ENCODE peak calls at places on chromosomes 7 and 10, in ten cellular contexts. Q, C, R, H, I, B, D, J, Y and N are unnamed samples. For H3K36me3, the result is how much of the 10 kb centered on the place peaks cover.

GRCh38 chr10:28207799-28208198 is 95.1 kb downstream of the MPP7 start:
- DNase-seq in Q (no peak), C (no peak), R (no peak), H (no peak), I (no peak), B (no peak), D (no peak), J (no peak), Y (no peak), N (no peak)

GRCh38 chr7:23679898-23680416 is at the start of gene FAM221A:
- DNase-seq in Q (peak), C (peak), R (peak), H (peak), I (peak), B (peak), D (peak), J (peak), Y (peak), N (peak)

GRCh38 chr10:114386446-114386845 is 17.9 kb downstream of the AFAP1L2 start:
- DNase-seq in Q (no peak), C (no peak), R (no peak), H (no peak), I (no peak), B (no peak), D (no peak), J (no peak), Y (no peak), N (no peak)

GRCh38 chr7:32881074-32881982 is 10.2 kb downstream of the KBTBD2 start:
- DNase-seq in Q (no peak), C (no peak), R (no peak), H (no peak), I (no peak), B (peak), D (no peak), J (no peak), Y (no peak), N (no peak)

GRCh38 chr7:40733578-40733977 is 598.8 kb downstream of the SUGCT start:
- DNase-seq in Q (no peak), C (no peak), R (no peak), H (no peak), I (no peak), B (no peak), D (no peak), J (no peak), Y (no peak), N (no peak)

GRCh38 chr7:82234457-82235049 is 209.0 kb downstream of the CACNA2D1 start:
- DNase-seq in Q (no peak), C (no peak), R (no peak), H (no peak), I (peak), B (peak), D (no peak), J (no peak), Y (no peak), N (no peak)

GRCh38 chr10:51857326-51857725 is 157.9 kb upstream of the CSTF2T start:
- DNase-seq in Q (no peak), C (no peak), R (no peak), H (no peak), I (no peak), B (no peak), D (no peak), J (no peak), Y (no peak), N (no peak)

GRCh38 chr10:61179734-61180133 is 235.7 kb upstream of the RHOBTB1 start:
- DNase-seq in Q (no peak), C (no peak), R (no peak), H (no peak), I (no peak), B (no peak), D (no peak), J (no peak), Y (no peak), N (no peak)

GRCh38 chr10:79335470-79336235 is 11.6 kb upstream of the PPIF start:
- DNase-seq in Q (no peak), C (no peak), R (peak), H (peak), I (no peak), B (no peak), D (no peak), J (no peak), Y (peak), N (no peak)

GRCh38 chr10:112532053-112532658 is 85.1 kb downstream of the VTI1A start:
- DNase-seq in Q (no peak), C (no peak), R (no peak), H (no peak), I (no peak), B (peak), D (no peak), J (no peak), Y (no peak), N (no peak)

GRCh38 chr10:72243822-72244437 is 27.9 kb upstream of the ASCC1 start:
- DNase-seq in Q (no peak), C (peak), R (peak), H (peak), I (peak), B (peak), D (peak), J (peak), Y (no peak), N (peak)

DNA sequence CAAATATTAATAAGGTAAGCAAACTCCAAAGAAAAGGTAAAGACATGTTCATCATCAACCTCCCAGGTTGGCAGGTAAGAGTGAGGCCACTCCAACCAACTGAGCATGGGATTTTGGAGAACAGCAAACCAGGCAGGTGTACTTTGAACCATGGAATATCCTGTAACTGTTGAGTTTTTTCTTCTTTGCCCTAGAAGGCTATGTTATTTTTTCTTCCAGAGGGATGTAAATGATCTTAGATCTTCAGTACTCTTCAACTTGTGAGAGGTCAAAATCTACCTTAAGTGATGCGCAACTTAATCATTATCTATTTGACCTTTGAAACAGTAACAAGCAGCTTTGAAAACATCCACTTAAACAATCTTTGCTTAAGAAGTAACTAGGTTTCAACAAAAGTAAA is at the start of gene CUBN:
- DNase-seq in Q (no peak), C (no peak), R (no peak), H (no peak), I (no peak), B (no peak), D (no peak), J (no peak), Y (no peak), N (no peak)
- H3K27ac ChIP-seq in Q (no peak), C (no peak), R (no peak), H (no peak), I (no peak), B (no peak), D (no peak), J (no peak), Y (no peak), N (no peak)

GRCh38 chr10:131946880-131947279 is 34.8 kb downstream of the BNIP3 start:
- DNase-seq in Q (no peak), C (no peak), R (no peak), H (peak), I (no peak), B (no peak), D (no peak), J (no peak), Y (no peak), N (peak)

GRCh38 chr10:131946321-131946751 is 35.4 kb downstream of the BNIP3 start:
- DNase-seq in Q (no peak), C (no peak), R (no peak), H (peak), I (no peak), B (peak), D (no peak), J (no peak), Y (peak), N (peak)

GRCh38 chr10:131948501-131948900 is 33.2 kb downstream of the BNIP3 start:
- DNase-seq in Q (no peak), C (no peak), R (no peak), H (no peak), I (no peak), B (no peak), D (no peak), J (no peak), Y (peak), N (no peak)

GRCh38 chr10:131949041-131949862 is 32.5 kb downstream of the BNIP3 start:
- DNase-seq in Q (no peak), C (no peak), R (no peak), H (peak), I (no peak), B (no peak), D (peak), J (no peak), Y (peak), N (no peak)

GRCh38 chr10:131947631-131948347 is 33.9 kb downstream of the BNIP3 start:
- DNase-seq in Q (no peak), C (no peak), R (no peak), H (peak), I (no peak), B (peak), D (no peak), J (no peak), Y (peak), N (peak)
- H3K36me3 ChIP-seq in Q (half or more), C (half or more), R (under half), H (under half), I (under half), B (under half), D (half or more), J (under half), Y (half or more), N (under half)

DNA sequence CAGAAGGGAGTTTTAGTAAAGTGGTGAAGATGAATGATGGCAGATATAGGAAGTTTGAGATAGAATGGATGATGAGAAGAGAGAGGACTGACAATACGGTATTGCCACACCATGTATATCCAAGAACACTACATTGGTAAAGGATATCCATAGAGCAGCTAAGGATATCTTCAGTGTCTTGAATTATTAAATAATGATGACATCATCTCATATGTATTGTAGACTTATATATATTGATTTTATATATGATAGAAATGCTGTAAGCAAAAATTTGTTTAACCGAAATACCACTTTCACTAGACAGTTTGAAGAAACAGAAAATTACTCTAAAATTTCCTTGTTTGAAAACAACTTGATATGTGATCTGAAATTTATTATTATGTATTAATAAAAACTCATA is 89.0 kb downstream of the SEPTIN7 start:
- DNase-seq in Q (no peak), C (no peak), R (no peak), H (no peak), I (no peak), B (no peak), D (no peak), J (no peak), Y (no peak), N (no peak)
- H3K27ac ChIP-seq in Q (no peak), C (no peak), R (no peak), H (no peak), I (no peak), B (no peak), D (no peak), J (no peak), Y (no peak), N (no peak)

GRCh38 chr10:121289800-121290199 is 308.4 kb downstream of the FGFR2 start:
- DNase-seq in Q (no peak), C (no peak), R (no peak), H (no peak), I (no peak), B (no peak), D (no peak), J (no peak), Y (no peak), N (no peak)
- H3K36me3 ChIP-seq in Q (under half), C (under half), R (under half), H (under half), I (under half), B (under half), D (under half), J (under half), Y (under half), N (under half)

DNA sequence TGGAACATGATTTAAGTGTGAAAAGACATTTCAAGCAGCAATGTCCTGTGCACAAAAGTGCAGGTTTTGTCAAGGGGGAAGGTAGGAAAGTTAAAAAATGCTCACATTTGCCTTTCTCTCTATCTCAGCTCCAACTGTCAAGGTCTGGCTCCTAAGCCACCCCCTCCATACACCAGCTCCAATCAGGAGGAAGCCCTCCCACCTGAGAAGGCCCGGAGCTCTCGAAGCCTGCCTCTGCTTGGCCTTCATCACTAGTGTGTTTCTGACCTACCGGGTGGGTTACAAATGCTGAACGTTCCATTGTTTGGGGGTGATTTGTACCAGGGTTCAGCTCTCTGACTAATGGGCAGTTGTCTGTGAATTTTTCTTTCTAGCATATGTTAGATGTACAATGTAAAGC is 14.2 kb downstream of the CRHR2 start:
- DNase-seq in Q (no peak), C (no peak), R (no peak), H (no peak), I (no peak), B (no peak), D (no peak), J (no peak), Y (no peak), N (no peak)
- H3K27ac ChIP-seq in Q (no peak), C (no peak), R (no peak), H (no peak), I (no peak), B (no peak), D (no peak), J (no peak), Y (no peak), N (no peak)

GRCh38 chr7:129751916-129752315 is 140.4 kb downstream of the NRF1 start:
- DNase-seq in Q (no peak), C (no peak), R (no peak), H (no peak), I (no peak), B (no peak), D (no peak), J (no peak), Y (no peak), N (no peak)
- H3K36me3 ChIP-seq in Q (under half), C (half or more), R (under half), H (under half), I (under half), B (under half), D (under half), J (under half), Y (under half), N (under half)

GRCh38 chr7:72751378-72751777 is 76.6 kb downstream of the TYW1B start:
- DNase-seq in Q (no peak), C (no peak), R (no peak), H (no peak), I (no peak), B (no peak), D (no peak), J (no peak), Y (no peak), N (no peak)
- H3K27ac ChIP-seq in Q (no peak), C (no peak), R (no peak), H (no peak), I (no peak), B (no peak), D (no peak), J (no peak), Y (no peak), N (no peak)

DNA sequence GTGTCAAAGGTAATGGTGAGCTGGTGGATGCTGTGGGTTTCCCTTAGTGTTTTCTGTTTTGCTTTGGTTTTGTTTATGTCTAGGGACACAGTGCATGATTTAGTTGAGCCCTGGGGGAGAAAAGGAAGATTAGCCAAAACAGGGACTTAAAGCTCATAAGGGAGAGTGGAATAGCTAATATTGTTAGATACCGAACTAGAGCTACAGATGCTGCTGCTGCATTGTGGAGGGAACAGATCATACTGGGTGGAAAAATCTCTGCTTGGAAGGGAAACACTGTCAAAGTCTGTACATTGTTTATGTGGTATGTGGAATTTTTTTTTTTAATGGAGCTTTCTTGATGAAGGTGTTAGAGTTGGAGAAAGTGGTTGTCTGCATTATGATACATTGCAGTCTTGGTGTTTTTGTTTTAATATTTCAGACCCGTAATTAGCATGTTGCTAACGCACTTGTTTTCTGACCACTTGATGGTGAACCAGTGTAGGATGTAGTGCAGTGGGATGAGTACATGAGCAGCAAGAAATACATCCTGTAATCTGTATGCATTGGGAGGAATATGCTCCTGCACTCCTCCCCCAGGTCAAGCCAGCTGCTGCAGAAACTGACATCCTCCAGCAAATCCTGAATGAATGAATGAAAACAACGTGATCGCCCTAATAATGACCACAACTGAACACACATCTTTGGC is 2.2 kb downstream of the GLCCI1 start:
- DNase-seq in Q (no peak), C (no peak), R (no peak), H (no peak), I (peak), B (peak), D (no peak), J (no peak), Y (no peak), N (no peak)
- H3K36me3 ChIP-seq in Q (under half), C (under half), R (under half), H (under half), I (under half), B (under half), D (under half), J (under half), Y (under half), N (under half)